ENCODE peak calls at places on chromosome 6, in six cellular contexts. K is esophagus squamous epithelium; O is AG04450; E is tibial artery; D is CD8-positive, alpha-beta T cell; Q is left ventricle myocardium inferior. X is an unnamed sample. For H3K9me3, the result is how much of the 10 kb centered on the place peaks cover.

GRCh38 chr6:148867851-148868250 is 121.0 kb downstream of the UST start:
- DNase-seq in K (no peak), O (no peak), E (no peak), D (no peak), Q (no peak), X (no peak)

GRCh38 chr6:112502348-112503130 is 155.4 kb downstream of the RFPL4B start:
- DNase-seq in K (no peak), O (no peak), E (no peak), D (no peak), Q (no peak), X (no peak)

GRCh38 chr6:13450628-13451027 is 36.8 kb downstream of the GFOD1 start:
- DNase-seq in K (no peak), O (no peak), E (no peak), D (no peak), Q (no peak), X (no peak)

GRCh38 chr6:35359744-35360348 is 17.5 kb downstream of the PPARD start:
- DNase-seq in K (no peak), O (no peak), E (peak), D (no peak), Q (peak), X (peak)

GRCh38 chr6:4055420-4056041 is 23.4 kb downstream of the FAM217A start:
- DNase-seq in K (no peak), O (peak), E (no peak), D (no peak), Q (no peak), X (no peak)

GRCh38 chr6:43575105-43575771 is 600 bp downstream of the XPO5 start:
- DNase-seq in K (no peak), O (no peak), E (peak), D (no peak), Q (peak), X (no peak)

GRCh38 chr6:109389650-109390274 is 7.5 kb upstream of the CD164 start:
- DNase-seq in K (no peak), O (no peak), E (no peak), D (no peak), Q (no peak), X (no peak)

GRCh38 chr6:5143625-5144311 is 58.6 kb downstream of the PPP1R3G start:
- DNase-seq in K (peak), O (peak), E (peak), D (peak), Q (peak), X (peak)

GRCh38 chr6:157699777-157700636 is 123.0 kb upstream of the SNX9 start:
- DNase-seq in K (no peak), O (no peak), E (no peak), D (no peak), Q (no peak), X (no peak)

GRCh38 chr6:148364056-148364844 is 21.6 kb downstream of the SASH1 start:
- DNase-seq in K (no peak), O (peak), E (no peak), D (no peak), Q (no peak), X (no peak)

GRCh38 chr6:90078513-90079289 is 184.4 kb downstream of the GJA10 start:
- DNase-seq in K (no peak), O (no peak), E (no peak), D (no peak), Q (no peak), X (no peak)

GRCh38 chr6:13445005-13445743 is 42.2 kb downstream of the GFOD1 start:
- DNase-seq in K (no peak), O (no peak), E (no peak), D (peak), Q (peak), X (peak)

GRCh38 chr6:137804647-137805046 is 62.4 kb upstream of the TNFAIP3 start:
- DNase-seq in K (no peak), O (no peak), E (no peak), D (no peak), Q (no peak), X (no peak)

GRCh38 chr6:105278813-105279212 is 99.0 kb upstream of the POPDC3 start:
- DNase-seq in K (no peak), O (no peak), E (no peak), D (no peak), Q (no peak), X (no peak)

GRCh38 chr6:35295036-35295435 is 2.6 kb upstream of the DEF6 start:
- DNase-seq in K (no peak), O (no peak), E (peak), D (no peak), Q (no peak), X (no peak)

GRCh38 chr6:72953901-72954494 is 271.3 kb downstream of the KHDC1L start:
- DNase-seq in K (no peak), O (no peak), E (no peak), D (no peak), Q (no peak), X (no peak)

GRCh38 chr6:132937466-132937906 is 123.1 kb downstream of the RPS12 start:
- DNase-seq in K (no peak), O (no peak), E (no peak), D (no peak), Q (no peak), X (no peak)

GRCh38 chr6:41191569-41191968 is 9.4 kb downstream of the TREML2 start:
- DNase-seq in K (no peak), O (no peak), E (no peak), D (peak), Q (peak), X (no peak)

GRCh38 chr6:113083947-113084346 is 736.8 kb downstream of the RFPL4B start:
- DNase-seq in K (no peak), O (no peak), E (no peak), D (no peak), Q (no peak), X (no peak)

GRCh38 chr6:71392286-71392685 is 103.7 kb downstream of the OGFRL1 start:
- DNase-seq in K (no peak), O (no peak), E (no peak), D (no peak), Q (no peak), X (no peak)

GRCh38 chr6:117491916-117492315 is 9.4 kb downstream of the DCBLD1 start:
- DNase-seq in K (no peak), O (no peak), E (no peak), D (no peak), Q (no peak), X (no peak)

GRCh38 chr6:163825033-163825432 is 410.5 kb downstream of the QKI start:
- DNase-seq in K (no peak), O (no peak), E (no peak), D (no peak), Q (no peak), X (no peak)

GRCh38 chr6:106510090-106510970 is 119.0 kb downstream of the RTN4IP1 start:
- DNase-seq in K (no peak), O (no peak), E (no peak), D (peak), Q (peak), X (peak)

GRCh38 chr6:26311012-26311384 is 54.0 kb upstream of the BTN3A2 start:
- DNase-seq in K (no peak), O (no peak), E (no peak), D (no peak), Q (no peak), X (no peak)

GRCh38 chr6:41427642-41428401 is 92.4 kb downstream of the NCR2 start:
- DNase-seq in K (no peak), O (no peak), E (peak), D (no peak), Q (peak), X (peak)

GRCh38 chr6:117346142-117346930 is 79.4 kb downstream of the ROS1 start:
- DNase-seq in K (no peak), O (no peak), E (no peak), D (no peak), Q (no peak), X (no peak)

GRCh38 chr6:90284236-90284744 is 12.4 kb downstream of the BACH2 start:
- DNase-seq in K (no peak), O (peak), E (no peak), D (no peak), Q (no peak), X (no peak)

GRCh38 chr6:5851261-5851757 is 155.4 kb downstream of the NRN1 start:
- DNase-seq in K (no peak), O (no peak), E (no peak), D (peak), Q (peak), X (peak)

GRCh38 chr6:21947751-21948386 is 349.0 kb downstream of the PRL start:
- DNase-seq in K (no peak), O (no peak), E (no peak), D (no peak), Q (no peak), X (no peak)

GRCh38 chr6:134424131-134424794 is 106.4 kb upstream of the SGK1 start:
- DNase-seq in K (no peak), O (no peak), E (no peak), D (no peak), Q (no peak), X (no peak)

GRCh38 chr6:1766663-1767062 is 156.9 kb downstream of the FOXC1 start:
- DNase-seq in K (no peak), O (no peak), E (no peak), D (no peak), Q (peak), X (no peak)

GRCh38 chr6:120869397-120869796 is 464.9 kb downstream of the TBC1D32 start:
- DNase-seq in K (no peak), O (no peak), E (no peak), D (no peak), Q (no peak), X (no peak)

GRCh38 chr6:157520117-157520406 is 139.1 kb downstream of the ZDHHC14 start:
- DNase-seq in K (no peak), O (no peak), E (no peak), D (no peak), Q (no peak), X (no peak)

GRCh38 chr6:99605074-99605726 is 1.4 kb upstream of the PRDM13 start:
- DNase-seq in K (no peak), O (no peak), E (no peak), D (no peak), Q (no peak), X (no peak)

GRCh38 chr6:99605911-99606669 is 543 bp upstream of the PRDM13 start:
- DNase-seq in K (no peak), O (no peak), E (no peak), D (no peak), Q (no peak), X (no peak)

GRCh38 chr6:99608059-99608885 is 1.6 kb downstream of the PRDM13 start:
- DNase-seq in K (no peak), O (no peak), E (no peak), D (no peak), Q (no peak), X (no peak)

GRCh38 chr6:99607416-99608036 is 893 bp downstream of the PRDM13 start:
- DNase-seq in K (no peak), O (no peak), E (no peak), D (no peak), Q (no peak), X (no peak)

GRCh38 chr6:99606670-99607415 is at the start of gene PRDM13:
- DNase-seq in K (no peak), O (no peak), E (no peak), D (no peak), Q (no peak), X (no peak)
- H3K9me3 ChIP-seq in K (under half), O (under half), E (under half), D (under half), Q (under half), X (under half)

GRCh38 chr6:30463242-30463641 is 26.1 kb upstream of the HLA-E start:
- DNase-seq in K (no peak), O (no peak), E (no peak), D (no peak), Q (no peak), X (no peak)

GRCh38 chr6:30465582-30466306 is 23.6 kb upstream of the HLA-E start:
- DNase-seq in K (no peak), O (no peak), E (no peak), D (no peak), Q (no peak), X (no peak)

GRCh38 chr6:30461055-30461454 is 28.3 kb upstream of the HLA-E start:
- DNase-seq in K (no peak), O (no peak), E (no peak), D (no peak), Q (no peak), X (no peak)

GRCh38 chr6:30463651-30464618 is 25.4 kb upstream of the HLA-E start:
- DNase-seq in K (no peak), O (no peak), E (no peak), D (peak), Q (peak), X (peak)

DNA sequence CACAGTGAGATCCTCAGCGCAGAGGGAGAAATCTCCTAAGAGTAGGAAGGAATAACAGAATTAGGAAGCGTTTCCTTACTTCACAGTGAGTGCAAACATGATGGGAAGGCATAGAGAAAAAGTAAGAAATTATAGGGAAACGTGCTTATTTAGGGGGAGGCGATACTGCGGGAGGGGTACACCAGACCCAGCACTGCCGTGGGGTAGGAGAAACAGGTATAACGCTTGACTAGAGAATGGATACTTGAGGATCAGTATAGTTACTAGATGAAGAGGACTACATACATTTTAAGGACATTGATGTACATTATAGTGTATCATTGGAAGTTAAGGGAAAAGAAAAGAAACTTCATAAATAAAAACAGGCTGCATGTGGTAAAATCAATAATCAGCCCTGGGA is 26.8 kb upstream of the HLA-E start:
- DNase-seq in K (no peak), O (no peak), E (no peak), D (no peak), Q (no peak), X (no peak)
- H3K9me3 ChIP-seq in K (under half), O (under half), E (under half), D (under half), Q (under half), X (under half)

GRCh38 chr6:119385994-119386393 is 36.4 kb upstream of the MAN1A1 start:
- DNase-seq in K (no peak), O (no peak), E (no peak), D (no peak), Q (no peak), X (no peak)
- H3K9me3 ChIP-seq in K (under half), O (under half), E (under half), D (under half), Q (under half), X (under half)

DNA sequence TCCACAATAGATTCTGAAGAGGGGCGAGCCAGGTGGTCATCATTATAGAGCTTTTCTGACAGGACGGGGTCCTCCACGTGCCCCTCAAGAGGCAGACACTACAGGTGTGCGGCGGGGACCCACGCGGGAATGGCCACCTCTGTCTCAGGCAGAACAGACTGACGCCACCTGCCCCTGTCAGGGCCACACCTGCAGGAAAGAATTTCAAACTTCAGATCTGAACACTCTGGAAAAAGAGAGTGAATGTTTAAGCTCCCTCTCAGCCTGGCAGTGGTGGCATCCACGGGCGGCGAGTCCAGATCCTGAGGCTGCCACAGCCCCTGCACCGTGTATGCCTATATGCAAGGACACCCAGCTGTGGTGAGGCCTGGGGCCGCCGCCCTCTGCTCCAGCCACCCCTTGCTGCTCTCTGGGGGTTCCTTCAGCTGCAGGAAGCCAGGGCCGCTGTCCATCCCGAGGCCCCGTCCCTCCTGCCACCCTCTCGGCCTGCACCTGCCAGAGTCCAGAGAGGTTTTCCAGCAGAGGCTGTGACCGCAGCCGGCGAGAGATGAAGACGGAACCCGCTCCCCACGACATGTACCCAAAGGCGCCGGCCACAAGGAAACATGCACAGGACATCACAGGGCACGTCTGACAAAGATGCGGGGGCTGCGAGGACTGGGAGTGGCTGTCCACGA is 234.9 kb downstream of the ERMARD start:
- DNase-seq in K (no peak), O (no peak), E (peak), D (no peak), Q (peak), X (peak)
- H3K9me3 ChIP-seq in K (under half), O (half or more), E (under half), D (under half), Q (under half), X (under half)

GRCh38 chr6:140174509-140174908 is 800.1 kb upstream of the CITED2 start:
- DNase-seq in K (no peak), O (peak), E (no peak), D (no peak), Q (no peak), X (no peak)
- H3K9me3 ChIP-seq in K (under half), O (under half), E (under half), D (under half), Q (under half), X (under half)

DNA sequence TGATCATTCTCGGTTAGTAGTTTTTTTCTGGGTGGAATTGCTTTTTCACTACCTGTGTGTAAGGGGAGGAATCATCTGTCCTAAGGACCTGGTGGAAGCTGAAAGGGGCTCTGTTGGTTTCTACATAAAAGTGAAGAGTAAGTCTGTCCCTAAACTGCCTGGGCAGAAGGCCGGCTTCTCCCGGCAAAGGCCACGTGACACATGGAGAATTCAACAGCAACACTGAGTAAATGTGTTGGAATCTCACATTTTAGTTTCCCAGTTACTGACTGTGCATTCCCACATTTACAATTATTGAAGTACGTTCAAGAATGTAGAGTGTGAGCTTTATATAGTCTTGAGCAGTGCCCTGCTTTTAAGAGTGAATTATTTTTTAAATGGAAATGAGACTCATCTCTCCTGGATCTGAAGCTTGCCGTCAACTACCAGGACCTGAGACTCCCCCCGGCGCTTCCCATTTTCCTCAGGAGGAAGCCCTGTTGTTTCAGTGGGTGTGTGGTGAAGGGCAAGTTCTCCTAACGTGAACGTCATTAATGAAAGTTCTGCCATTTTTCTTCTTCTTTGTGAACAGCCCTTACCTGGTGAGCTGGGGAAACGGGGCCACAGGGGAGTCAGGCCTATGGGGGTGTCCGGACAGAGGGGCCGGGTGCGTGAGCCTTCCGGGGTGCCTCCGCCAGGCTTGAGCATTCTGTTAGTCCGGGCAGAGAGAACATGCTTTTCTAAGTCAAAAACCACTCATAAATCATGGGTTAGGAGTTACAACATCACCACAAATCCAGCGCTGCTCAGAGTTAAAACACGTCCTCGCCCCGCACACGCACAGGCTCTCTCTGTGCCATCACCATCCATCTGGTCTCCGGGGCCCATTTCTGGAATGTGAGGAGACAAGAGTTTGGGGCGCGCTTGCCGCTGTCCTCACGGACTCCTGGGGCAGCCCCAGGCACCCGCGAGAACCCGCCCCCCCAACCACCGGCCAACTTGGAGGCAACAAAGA is 56.6 kb upstream of the SMOC2 start:
- DNase-seq in K (no peak), O (no peak), E (peak), D (no peak), Q (no peak), X (peak)
- H3K9me3 ChIP-seq in K (under half), O (half or more), E (under half), D (under half), Q (under half), X (under half)

GRCh38 chr6:111274593-111275217 is 187.4 kb downstream of the SLC16A10 start:
- DNase-seq in K (no peak), O (no peak), E (no peak), D (no peak), Q (no peak), X (no peak)

GRCh38 chr6:111276335-111276734 is 189.0 kb downstream of the SLC16A10 start:
- DNase-seq in K (no peak), O (no peak), E (no peak), D (no peak), Q (no peak), X (no peak)

GRCh38 chr6:111277819-111278218 is 190.5 kb downstream of the SLC16A10 start:
- DNase-seq in K (no peak), O (no peak), E (no peak), D (no peak), Q (no peak), X (no peak)

GRCh38 chr6:111278738-111279137 is 191.4 kb downstream of the SLC16A10 start:
- DNase-seq in K (no peak), O (no peak), E (no peak), D (no peak), Q (no peak), X (no peak)

GRCh38 chr6:111276736-111277135 is 189.4 kb downstream of the SLC16A10 start:
- DNase-seq in K (no peak), O (no peak), E (no peak), D (no peak), Q (no peak), X (no peak)
- H3K9me3 ChIP-seq in K (under half), O (under half), E (under half), D (under half), Q (under half), X (under half)

DNA sequence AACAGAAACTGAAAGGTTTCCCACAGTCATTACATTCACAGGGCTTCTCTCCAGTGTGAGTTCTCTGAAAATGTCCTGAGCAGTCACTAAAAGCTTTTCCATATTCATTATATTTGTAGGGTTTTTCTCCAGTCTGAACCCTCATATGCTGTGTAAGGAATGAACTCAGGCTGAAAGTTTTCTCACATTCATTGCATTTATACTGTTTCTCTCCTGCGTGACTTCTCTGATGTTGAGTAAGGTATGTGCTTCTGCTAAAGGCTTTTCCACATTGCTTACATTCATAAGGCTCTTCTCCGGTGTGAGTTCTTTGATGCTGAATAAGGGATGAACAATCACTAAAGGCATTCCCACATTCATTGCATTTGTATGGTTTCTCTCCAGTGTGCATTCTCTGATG is 29.8 kb upstream of the ZNF391 start:
- DNase-seq in K (no peak), O (no peak), E (no peak), D (no peak), Q (no peak), X (no peak)
- H3K9me3 ChIP-seq in K (under half), O (under half), E (under half), D (under half), Q (half or more), X (half or more)

GRCh38 chr6:307065-307814 is 15.0 kb downstream of the DUSP22 start:
- DNase-seq in K (no peak), O (no peak), E (peak), D (no peak), Q (no peak), X (no peak)
- H3K9me3 ChIP-seq in K (under half), O (half or more), E (under half), D (under half), Q (under half), X (under half)

X was measured in kidney.